ENCODE peak calls at places on chromosomes 12 and 14, in eight cellular contexts. One of them, this sample, is unnamed.

GRCh38 chr14:38197761-38198345 is 9.9 kb upstream of the SSTR1 start:
- DNase-seq in putamen: no peak
- DNase-seq in hepatocyte: no peak
- DNase-seq in psoas muscle: no peak
- DNase-seq in hypothalamus: no peak
- DNase-seq in amygdala: no peak
- DNase-seq in ovary: no peak
- DNase-seq in midbrain: no peak
- DNase-seq in this sample: no peak

GRCh38 chr12:123705935-123706334 is 6.2 kb upstream of the ATP6V0A2 start:
- DNase-seq in putamen: no peak
- DNase-seq in hepatocyte: no peak
- DNase-seq in psoas muscle: no peak
- DNase-seq in hypothalamus: no peak
- DNase-seq in amygdala: no peak
- DNase-seq in ovary: no peak
- DNase-seq in midbrain: no peak
- DNase-seq in this sample: no peak

GRCh38 chr14:68659021-68659931 is 133.6 kb downstream of the ZFP36L1 start:
- DNase-seq in putamen: no peak
- DNase-seq in hepatocyte: no peak
- DNase-seq in psoas muscle: no peak
- DNase-seq in hypothalamus: no peak
- DNase-seq in amygdala: no peak
- DNase-seq in ovary: peak; percentile 55
- DNase-seq in midbrain: no peak
- DNase-seq in this sample: no peak

GRCh38 chr12:78864483-78865296 is at the start of gene SYT1:
- DNase-seq in putamen: peak; percentile 85
- DNase-seq in hepatocyte: peak; percentile 72
- DNase-seq in psoas muscle: peak; percentile 14
- DNase-seq in hypothalamus: peak; percentile 39
- DNase-seq in amygdala: peak; percentile 12
- DNase-seq in ovary: peak; percentile 76
- DNase-seq in midbrain: peak; percentile 50
- DNase-seq in this sample: peak; percentile 26

GRCh38 chr12:27331299-27331926 is 1.2 kb upstream of the BMAL2 start:
- DNase-seq in putamen: no peak
- DNase-seq in hepatocyte: peak; percentile 67
- DNase-seq in psoas muscle: no peak
- DNase-seq in hypothalamus: no peak
- DNase-seq in amygdala: no peak
- DNase-seq in ovary: no peak
- DNase-seq in midbrain: no peak
- DNase-seq in this sample: no peak

GRCh38 chr14:75978249-75978731 is 3.5 kb downstream of the TGFB3 start:
- DNase-seq in putamen: no peak
- DNase-seq in hepatocyte: no peak
- DNase-seq in psoas muscle: no peak
- DNase-seq in hypothalamus: no peak
- DNase-seq in amygdala: no peak
- DNase-seq in ovary: no peak
- DNase-seq in midbrain: no peak
- DNase-seq in this sample: no peak

GRCh38 chr14:56782701-56783100 is 27.6 kb downstream of the OTX2 start:
- DNase-seq in putamen: no peak
- DNase-seq in hepatocyte: no peak
- DNase-seq in psoas muscle: no peak
- DNase-seq in hypothalamus: no peak
- DNase-seq in amygdala: no peak
- DNase-seq in ovary: no peak
- DNase-seq in midbrain: no peak
- DNase-seq in this sample: no peak

GRCh38 chr14:75186953-75187352 is 10.5 kb upstream of the TMED10 start:
- DNase-seq in putamen: no peak
- DNase-seq in hepatocyte: no peak
- DNase-seq in psoas muscle: no peak
- DNase-seq in hypothalamus: no peak
- DNase-seq in amygdala: no peak
- DNase-seq in ovary: no peak
- DNase-seq in midbrain: no peak
- DNase-seq in this sample: no peak

GRCh38 chr12:49825360-49825970 is 2.7 kb downstream of the NCKAP5L start:
- DNase-seq in putamen: no peak
- DNase-seq in hepatocyte: no peak
- DNase-seq in psoas muscle: peak; percentile 58
- DNase-seq in hypothalamus: no peak
- DNase-seq in amygdala: no peak
- DNase-seq in ovary: no peak
- DNase-seq in midbrain: no peak
- DNase-seq in this sample: no peak

GRCh38 chr12:68794653-68795253 is 13.2 kb upstream of the MDM2 start:
- DNase-seq in putamen: no peak
- DNase-seq in hepatocyte: no peak
- DNase-seq in psoas muscle: no peak
- DNase-seq in hypothalamus: no peak
- DNase-seq in amygdala: no peak
- DNase-seq in ovary: no peak
- DNase-seq in midbrain: no peak
- DNase-seq in this sample: no peak

GRCh38 chr12:132529156-132529839 is 39.3 kb downstream of the FBRSL1 start:
- DNase-seq in putamen: no peak
- DNase-seq in hepatocyte: no peak
- DNase-seq in psoas muscle: no peak
- DNase-seq in hypothalamus: no peak
- DNase-seq in amygdala: no peak
- DNase-seq in ovary: no peak
- DNase-seq in midbrain: no peak
- DNase-seq in this sample: no peak

GRCh38 chr14:94987409-94987808 is 169.9 kb downstream of the DICER1 start:
- DNase-seq in putamen: no peak
- DNase-seq in hepatocyte: no peak
- DNase-seq in psoas muscle: no peak
- DNase-seq in hypothalamus: no peak
- DNase-seq in amygdala: no peak
- DNase-seq in ovary: no peak
- DNase-seq in midbrain: no peak
- DNase-seq in this sample: no peak

GRCh38 chr12:85711735-85712390 is 124.3 kb downstream of the RASSF9 start:
- DNase-seq in putamen: no peak
- DNase-seq in hepatocyte: no peak
- DNase-seq in psoas muscle: peak; percentile 37
- DNase-seq in hypothalamus: no peak
- DNase-seq in amygdala: no peak
- DNase-seq in ovary: peak; percentile 18
- DNase-seq in midbrain: no peak
- DNase-seq in this sample: no peak

GRCh38 chr12:75129275-75129674 is 80.4 kb downstream of the KCNC2 start:
- DNase-seq in putamen: no peak
- DNase-seq in hepatocyte: no peak
- DNase-seq in psoas muscle: no peak
- DNase-seq in hypothalamus: no peak
- DNase-seq in amygdala: no peak
- DNase-seq in ovary: no peak
- DNase-seq in midbrain: no peak
- DNase-seq in this sample: no peak

GRCh38 chr14:100375273-100375962 is 52.3 kb downstream of the SLC25A47 start:
- DNase-seq in putamen: no peak
- DNase-seq in hepatocyte: peak; percentile 79
- DNase-seq in psoas muscle: peak; percentile 79
- DNase-seq in hypothalamus: peak; percentile 30
- DNase-seq in amygdala: no peak
- DNase-seq in ovary: peak; percentile 76
- DNase-seq in midbrain: no peak
- DNase-seq in this sample: no peak

GRCh38 chr14:58426819-58427288 is 477 bp downstream of the TIMM9 start:
- DNase-seq in putamen: peak; percentile 77
- DNase-seq in hepatocyte: peak; percentile 75
- DNase-seq in psoas muscle: peak; percentile 63
- DNase-seq in hypothalamus: peak; percentile 52
- DNase-seq in amygdala: peak; percentile 17
- DNase-seq in ovary: peak; percentile 64
- DNase-seq in midbrain: peak; percentile 91
- DNase-seq in this sample: peak; percentile 20

GRCh38 chr14:58367296-58367695 is 28.4 kb upstream of the TOMM20L start:
- DNase-seq in putamen: no peak
- DNase-seq in hepatocyte: peak; percentile 5
- DNase-seq in psoas muscle: no peak
- DNase-seq in hypothalamus: no peak
- DNase-seq in amygdala: no peak
- DNase-seq in ovary: no peak
- DNase-seq in midbrain: no peak
- DNase-seq in this sample: no peak

GRCh38 chr14:61894452-61895077 is 132.3 kb downstream of the SNAPC1 start:
- DNase-seq in putamen: peak; percentile 74
- DNase-seq in hepatocyte: peak; percentile 87
- DNase-seq in psoas muscle: peak; percentile 12
- DNase-seq in hypothalamus: no peak
- DNase-seq in amygdala: no peak
- DNase-seq in ovary: peak; percentile 19
- DNase-seq in midbrain: peak; percentile 44
- DNase-seq in this sample: peak; percentile 41

GRCh38 chr12:57005980-57006808 is at the start of gene ZBTB39:
- DNase-seq in putamen: peak; percentile 56
- DNase-seq in hepatocyte: peak; percentile 90
- DNase-seq in psoas muscle: peak; percentile 63
- DNase-seq in hypothalamus: peak; percentile 44
- DNase-seq in amygdala: no peak
- DNase-seq in ovary: peak; percentile 56
- DNase-seq in midbrain: peak; percentile 60
- DNase-seq in this sample: peak; percentile 91

GRCh38 chr14:29421156-29421728 is 506.4 kb downstream of the PRKD1 start:
- DNase-seq in putamen: no peak
- DNase-seq in hepatocyte: no peak
- DNase-seq in psoas muscle: no peak
- DNase-seq in hypothalamus: no peak
- DNase-seq in amygdala: no peak
- DNase-seq in ovary: no peak
- DNase-seq in midbrain: no peak
- DNase-seq in this sample: no peak

GRCh38 chr14:73289729-73290128 is 52.4 kb downstream of the PAPLN start:
- DNase-seq in putamen: no peak
- DNase-seq in hepatocyte: no peak
- DNase-seq in psoas muscle: no peak
- DNase-seq in hypothalamus: no peak
- DNase-seq in amygdala: no peak
- DNase-seq in ovary: no peak
- DNase-seq in midbrain: no peak
- DNase-seq in this sample: no peak

GRCh38 chr12:132604108-132605054 is 6.0 kb downstream of the LRCOL1 start:
- DNase-seq in putamen: no peak
- DNase-seq in hepatocyte: no peak
- DNase-seq in psoas muscle: no peak
- DNase-seq in hypothalamus: no peak
- DNase-seq in amygdala: no peak
- DNase-seq in ovary: peak; percentile 29
- DNase-seq in midbrain: no peak
- DNase-seq in this sample: no peak

GRCh38 chr12:106135781-106136180 is 3.0 kb downstream of the NUAK1 start:
- DNase-seq in putamen: no peak
- DNase-seq in hepatocyte: no peak
- DNase-seq in psoas muscle: no peak
- DNase-seq in hypothalamus: no peak
- DNase-seq in amygdala: no peak
- DNase-seq in ovary: peak; percentile 16
- DNase-seq in midbrain: peak; percentile 61
- DNase-seq in this sample: no peak

GRCh38 chr12:66117242-66117641 is 13.3 kb downstream of the LLPH start:
- DNase-seq in putamen: no peak
- DNase-seq in hepatocyte: no peak
- DNase-seq in psoas muscle: no peak
- DNase-seq in hypothalamus: no peak
- DNase-seq in amygdala: no peak
- DNase-seq in ovary: no peak
- DNase-seq in midbrain: no peak
- DNase-seq in this sample: no peak

GRCh38 chr12:102757154-102757873 is 159.7 kb downstream of the PAH start:
- DNase-seq in putamen: no peak
- DNase-seq in hepatocyte: no peak
- DNase-seq in psoas muscle: peak; percentile 61
- DNase-seq in hypothalamus: no peak
- DNase-seq in amygdala: no peak
- DNase-seq in ovary: peak; percentile 60
- DNase-seq in midbrain: no peak
- DNase-seq in this sample: no peak